ENCODE peak calls at places on chromosome 14, in ten cellular contexts. P is uterus, K is IMR-90, G is psoas muscle, J is suprapubic skin, C is cardiac muscle cell, H is right lobe of liver, F is ovary, W is K562, U is fibroblast of lung. I is an unnamed sample. For H3K27me3, the result is how much of the 10 kb centered on the place peaks cover.

GRCh38 chr14:67943947-67944346 is 124.4 kb downstream of the RAD51B start:
- DNase-seq in C (peak), P (peak), W (peak), J (peak), K (peak), G (no peak), H (peak), F (peak), U (peak), I (peak)

GRCh38 chr14:68815288-68816182 is 22.7 kb upstream of the ZFP36L1 start:
- DNase-seq in C (no peak), J (no peak), G (peak), U (no peak), P (no peak), H (peak), F (no peak), W (no peak), K (no peak), I (no peak)

GRCh38 chr14:97458302-97459137 is 661.3 kb downstream of the VRK1 start:
- DNase-seq in F (no peak), W (no peak), H (peak), P (no peak), J (peak), K (no peak), G (peak), C (peak), U (no peak), I (no peak)

GRCh38 chr14:45650754-45651153 is 397.8 kb upstream of the MIS18BP1 start:
- DNase-seq in P (no peak), F (no peak), C (no peak), J (no peak), U (no peak), W (no peak), G (no peak), K (no peak), H (no peak), I (no peak)

GRCh38 chr14:42535397-42535796 is 928.7 kb downstream of the LRFN5 start:
- DNase-seq in H (no peak), U (no peak), C (no peak), K (no peak), P (no peak), J (no peak), G (no peak), F (no peak), W (no peak), I (no peak)

GRCh38 chr14:36973806-36974442 is 198.5 kb downstream of the SLC25A21 start:
- DNase-seq in H (no peak), G (no peak), K (peak), P (no peak), U (peak), J (no peak), W (no peak), C (no peak), F (no peak), I (peak)

GRCh38 chr14:40252817-40253447 is 820.7 kb upstream of the FBXO33 start:
- DNase-seq in C (no peak), H (no peak), G (peak), W (no peak), K (no peak), U (no peak), F (no peak), P (no peak), J (no peak), I (no peak)

GRCh38 chr14:75141967-75142366 is 15.1 kb upstream of the NEK9 start:
- DNase-seq in C (peak), G (no peak), H (no peak), K (peak), U (peak), F (no peak), J (no peak), W (peak), P (no peak), I (no peak)

GRCh38 chr14:96269359-96269710 is 13.3 kb downstream of the BDKRB1 start:
- DNase-seq in J (no peak), H (no peak), F (no peak), U (no peak), G (no peak), W (no peak), C (no peak), P (no peak), K (no peak), I (no peak)

GRCh38 chr14:42163136-42163535 is 556.5 kb downstream of the LRFN5 start:
- DNase-seq in P (no peak), U (no peak), H (no peak), W (no peak), J (no peak), C (no peak), K (no peak), F (no peak), G (no peak), I (no peak)

GRCh38 chr14:64646103-64646502 is 58.1 kb upstream of the PLEKHG3 start:
- DNase-seq in J (no peak), U (no peak), K (peak), H (no peak), F (no peak), G (no peak), P (peak), W (no peak), C (no peak), I (no peak)

GRCh38 chr14:22276913-22277816 is 311.9 kb downstream of the DAD1 start:
- DNase-seq in F (no peak), U (peak), K (peak), P (no peak), J (no peak), G (no peak), W (peak), C (peak), H (no peak), I (no peak)

GRCh38 chr14:65054471-65055085 is 47.7 kb downstream of the MAX start:
- DNase-seq in W (no peak), G (no peak), F (no peak), H (no peak), U (no peak), P (no peak), C (no peak), J (no peak), K (no peak), I (no peak)

GRCh38 chr14:23299558-23299957 is 3.1 kb downstream of the PPP1R3E start:
- DNase-seq in W (peak), J (no peak), U (peak), K (peak), H (no peak), F (no peak), C (peak), G (no peak), P (no peak), I (peak)

GRCh38 chr14:59360923-59361794 is 104.0 kb downstream of the GPR135 start:
- DNase-seq in C (no peak), F (no peak), W (peak), H (peak), U (peak), K (peak), P (peak), J (peak), G (peak), I (peak)

DNA sequence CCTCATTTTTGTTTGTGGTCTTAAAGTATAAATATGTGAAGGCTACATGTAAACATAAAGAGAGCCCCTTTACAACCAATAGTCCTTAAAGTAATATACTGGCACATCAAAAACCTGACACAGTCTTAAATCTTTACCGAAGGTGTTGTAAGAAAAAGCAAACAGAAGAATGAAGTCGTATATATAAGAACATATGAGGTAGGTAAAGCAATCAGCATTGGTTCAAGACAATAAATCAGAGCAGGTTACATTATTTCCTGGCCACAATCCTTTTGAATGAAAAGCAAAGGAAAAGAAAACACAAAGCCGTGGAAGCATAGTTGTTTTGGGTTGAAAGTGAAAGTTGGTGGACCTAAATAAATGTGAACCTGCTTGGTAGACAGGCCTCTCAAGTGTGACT is 183.7 kb upstream of the STXBP6 start:
- DNase-seq in P (no peak), K (no peak), U (no peak), C (no peak), G (no peak), H (no peak), F (no peak), W (no peak), J (no peak), I (no peak)
- H3K27ac ChIP-seq in P (no peak), K (no peak), U (no peak), C (no peak), G (no peak), H (no peak), F (no peak), W (no peak), J (no peak), I (no peak)

DNA sequence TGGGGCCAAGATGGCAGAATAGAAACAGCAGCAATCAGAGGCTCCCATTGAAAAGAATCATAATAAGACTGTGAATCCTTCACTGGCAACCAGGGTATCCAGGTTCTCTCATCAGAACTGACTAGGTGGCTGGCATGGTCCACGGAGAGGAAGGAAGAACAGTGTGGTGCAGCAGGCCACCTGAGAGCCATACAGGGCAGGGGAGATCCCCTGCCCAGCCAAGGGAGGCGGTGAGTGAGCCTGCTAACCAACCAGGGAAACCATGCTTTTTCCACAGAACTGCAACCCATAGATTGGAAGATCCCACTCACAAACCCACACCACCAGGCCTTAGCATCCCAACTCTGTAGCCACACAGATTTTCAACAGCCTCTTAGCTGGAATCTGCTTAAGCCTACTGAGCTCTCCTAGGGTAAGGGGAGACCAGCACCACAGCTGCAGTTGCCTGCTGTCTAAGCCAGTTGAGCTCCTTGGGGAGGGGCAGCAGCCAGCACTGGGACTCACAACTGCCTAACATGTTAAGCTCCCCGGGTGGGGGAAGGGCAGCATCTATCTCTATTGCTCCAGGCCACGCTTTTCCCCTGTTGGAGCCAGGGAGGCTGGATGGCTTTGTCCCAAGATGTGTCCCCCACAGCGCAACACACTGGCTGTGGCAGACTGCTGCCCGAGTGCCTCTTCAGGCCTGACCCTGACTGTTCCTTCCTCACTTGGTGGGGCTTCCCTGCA is 342.6 kb upstream of the CCDC196 start:
- DNase-seq in H (no peak), C (no peak), F (no peak), K (no peak), P (no peak), G (no peak), J (no peak), W (no peak), U (no peak), I (no peak)
- TF ChIP-seq CTCF in H (no peak), C (no peak), F (no peak), K (no peak), P (no peak), G (no peak), J (no peak), W (no peak), U (no peak), I (no peak)

DNA sequence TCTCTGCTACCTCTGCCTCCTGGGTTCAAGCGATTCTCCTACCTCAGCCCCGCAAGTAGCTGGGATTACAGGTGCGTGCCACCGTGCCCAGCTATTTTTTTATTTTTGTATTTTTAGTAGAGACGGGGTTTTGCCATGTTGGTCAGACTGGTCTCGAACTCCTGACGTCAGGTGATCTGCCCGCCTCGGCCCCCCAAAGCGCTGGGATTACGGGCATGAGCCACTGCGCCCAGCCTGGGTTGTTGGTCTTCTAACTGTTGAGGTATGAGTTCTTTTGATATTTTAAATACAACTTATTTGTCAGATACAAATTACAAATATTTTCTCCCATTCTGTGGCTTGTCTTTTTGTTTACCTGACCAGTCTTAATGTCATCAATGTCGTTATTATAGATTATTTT is 95.9 kb downstream of the PCNX1 start:
- DNase-seq in J (no peak), P (no peak), U (no peak), K (no peak), H (no peak), G (no peak), F (no peak), C (no peak), W (no peak), I (no peak)
- H3K27me3 ChIP-seq in J (under half), P (under half), U (under half), K (under half), H (under half), G (under half), F (under half), C (under half), W (under half), I (under half)

GRCh38 chr14:99603965-99604765 is at the start of gene CCDC85C:
- DNase-seq in H (peak), G (peak), J (peak), C (peak), K (peak), U (peak), P (peak), F (peak), W (peak), I (peak)

GRCh38 chr14:99606359-99606758 is 2.4 kb upstream of the CCDC85C start:
- DNase-seq in F (no peak), G (no peak), H (no peak), W (peak), C (no peak), K (no peak), P (no peak), J (no peak), U (no peak), I (no peak)

GRCh38 chr14:99603471-99603933 is 505 bp downstream of the CCDC85C start:
- DNase-seq in J (no peak), K (peak), W (no peak), F (peak), P (no peak), C (peak), H (peak), U (peak), G (no peak), I (peak)

GRCh38 chr14:99604766-99605298 is 825 bp upstream of the CCDC85C start:
- DNase-seq in H (no peak), F (no peak), K (peak), G (no peak), P (no peak), W (peak), C (peak), J (no peak), U (peak), I (no peak)

DNA sequence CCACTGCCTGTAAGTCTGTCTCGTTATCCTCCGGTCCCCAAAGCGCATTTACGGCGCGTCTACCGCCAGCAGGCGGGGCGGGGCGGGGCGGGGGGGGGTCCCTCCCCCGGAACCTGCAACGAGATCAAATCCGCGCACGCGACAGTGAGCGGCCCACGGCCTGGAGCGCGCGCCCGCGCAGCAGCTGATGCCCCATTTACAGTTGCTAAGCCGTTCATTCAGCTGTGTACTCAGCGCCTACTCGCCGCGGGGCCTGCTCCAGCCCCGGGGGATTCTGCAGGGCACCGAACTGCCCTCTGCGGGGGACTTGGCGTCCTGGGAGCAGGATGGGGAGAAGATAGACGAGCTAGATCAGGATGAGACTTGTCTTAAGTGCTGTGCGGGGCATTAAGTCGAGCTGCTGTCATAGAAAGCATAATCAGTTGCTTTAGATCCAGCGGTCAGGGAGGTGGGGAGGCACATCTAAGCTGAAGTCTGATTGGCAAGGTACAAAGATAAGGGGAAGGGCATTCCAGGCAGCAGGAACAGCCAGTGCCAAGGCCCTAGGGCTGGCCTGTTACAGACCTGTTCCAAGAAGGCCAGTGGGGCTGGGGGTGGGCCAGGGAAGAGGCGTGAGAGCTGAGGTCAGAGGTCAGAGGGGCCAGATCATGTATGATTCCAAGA is 1.4 kb upstream of the CCDC85C start:
- DNase-seq in P (peak), U (peak), K (peak), J (peak), W (peak), G (peak), H (peak), F (peak), C (peak), I (peak)
- H3K27ac ChIP-seq in P (peak), U (peak), K (peak), J (peak), W (peak), G (peak), H (peak), F (peak), C (peak), I (peak)